ENCODE peak calls at places on chromosome 1, in six cellular contexts. One of them, this sample, is unnamed.

GRCh38 chr1:183284086-183284485 is 98.0 kb downstream of the LAMC2 start:
- DNase-seq in germinal center: no peak
- DNase-seq in stimulated activated CD8-positive, alpha-beta memory T cell treated with anti-CD3 and anti-CD28 coated beads, Interleukin-7, amount 100 ng/mL, for 1 hour: no peak
- DNase-seq in bronchial epithelial cell: no peak
- DNase-seq in GM04503: no peak
- DNase-seq in cardiac muscle cell: no peak
- DNase-seq in this sample: no peak

GRCh38 chr1:61641171-61641570 is 83.8 kb downstream of the TM2D1 start:
- DNase-seq in stimulated activated CD8-positive, alpha-beta memory T cell treated with anti-CD3 and anti-CD28 coated beads, Interleukin-7, amount 100 ng/mL, for 1 hour: no peak
- DNase-seq in germinal center: no peak
- DNase-seq in cardiac muscle cell: peak; percentile 55
- DNase-seq in GM04503: no peak
- DNase-seq in bronchial epithelial cell: no peak
- DNase-seq in this sample: no peak

GRCh38 chr1:10761503-10762152 is 34.8 kb downstream of the CASZ1 start:
- DNase-seq in GM04503: no peak
- DNase-seq in germinal center: peak; percentile 46
- DNase-seq in cardiac muscle cell: no peak
- DNase-seq in stimulated activated CD8-positive, alpha-beta memory T cell treated with anti-CD3 and anti-CD28 coated beads, Interleukin-7, amount 100 ng/mL, for 1 hour: no peak
- DNase-seq in bronchial epithelial cell: peak; percentile 13
- DNase-seq in this sample: no peak

GRCh38 chr1:209900734-209901133 is 37.3 kb upstream of the SYT14 start:
- DNase-seq in bronchial epithelial cell: peak; percentile 82
- DNase-seq in stimulated activated CD8-positive, alpha-beta memory T cell treated with anti-CD3 and anti-CD28 coated beads, Interleukin-7, amount 100 ng/mL, for 1 hour: no peak
- DNase-seq in germinal center: no peak
- DNase-seq in GM04503: no peak
- DNase-seq in cardiac muscle cell: peak; percentile 36
- DNase-seq in this sample: no peak

GRCh38 chr1:228922722-228923376 is 187.6 kb downstream of the RHOU start:
- DNase-seq in bronchial epithelial cell: no peak
- DNase-seq in cardiac muscle cell: no peak
- DNase-seq in stimulated activated CD8-positive, alpha-beta memory T cell treated with anti-CD3 and anti-CD28 coated beads, Interleukin-7, amount 100 ng/mL, for 1 hour: no peak
- DNase-seq in GM04503: no peak
- DNase-seq in germinal center: no peak
- DNase-seq in this sample: no peak

GRCh38 chr1:27566462-27567182 is 37.3 kb downstream of the AHDC1 start:
- DNase-seq in GM04503: no peak
- DNase-seq in germinal center: no peak
- DNase-seq in cardiac muscle cell: no peak
- DNase-seq in stimulated activated CD8-positive, alpha-beta memory T cell treated with anti-CD3 and anti-CD28 coated beads, Interleukin-7, amount 100 ng/mL, for 1 hour: no peak
- DNase-seq in bronchial epithelial cell: no peak
- DNase-seq in this sample: no peak

GRCh38 chr1:6962956-6963915 is 178.0 kb downstream of the CAMTA1 start:
- DNase-seq in cardiac muscle cell: no peak
- DNase-seq in germinal center: peak; percentile 61
- DNase-seq in GM04503: no peak
- DNase-seq in stimulated activated CD8-positive, alpha-beta memory T cell treated with anti-CD3 and anti-CD28 coated beads, Interleukin-7, amount 100 ng/mL, for 1 hour: peak; percentile 2
- DNase-seq in bronchial epithelial cell: peak; percentile 55
- DNase-seq in this sample: peak; percentile 76

GRCh38 chr1:94560333-94560732 is 18.8 kb upstream of the F3 start:
- DNase-seq in cardiac muscle cell: no peak
- DNase-seq in stimulated activated CD8-positive, alpha-beta memory T cell treated with anti-CD3 and anti-CD28 coated beads, Interleukin-7, amount 100 ng/mL, for 1 hour: no peak
- DNase-seq in bronchial epithelial cell: no peak
- DNase-seq in germinal center: no peak
- DNase-seq in GM04503: no peak
- DNase-seq in this sample: no peak

GRCh38 chr1:62076286-62076685 is 118.4 kb upstream of the L1TD1 start:
- DNase-seq in cardiac muscle cell: peak; percentile 87
- DNase-seq in germinal center: no peak
- DNase-seq in bronchial epithelial cell: peak; percentile 93
- DNase-seq in GM04503: no peak
- DNase-seq in stimulated activated CD8-positive, alpha-beta memory T cell treated with anti-CD3 and anti-CD28 coated beads, Interleukin-7, amount 100 ng/mL, for 1 hour: no peak
- DNase-seq in this sample: no peak

GRCh38 chr1:20058531-20058930 is 11.5 kb upstream of the PLA2G5 start:
- DNase-seq in cardiac muscle cell: peak; percentile 83
- DNase-seq in stimulated activated CD8-positive, alpha-beta memory T cell treated with anti-CD3 and anti-CD28 coated beads, Interleukin-7, amount 100 ng/mL, for 1 hour: peak; percentile 9
- DNase-seq in germinal center: no peak
- DNase-seq in bronchial epithelial cell: peak; percentile 63
- DNase-seq in GM04503: peak; percentile 53
- DNase-seq in this sample: no peak

This sample was measured in sciatic nerve.